ENCODE peak calls at places on chromosomes 4 and X, in five cellular contexts. G is fibroblast of mammary gland, D is Kasumi-1, Y is NAMALWA, N is GM20000. E is an unnamed sample.

GRCh38 chr4:155941085-155941484 is 12.6 kb downstream of the CTSO start:
- DNase-seq in G (no peak), D (no peak), Y (no peak), N (no peak), E (no peak)

GRCh38 chr4:4643306-4643705 is 101.5 kb upstream of the STX18 start:
- DNase-seq in G (no peak), D (no peak), Y (no peak), N (no peak), E (no peak)

GRCh38 chr4:182019148-182019652 is 224.0 kb upstream of the TENM3 start:
- DNase-seq in G (no peak), D (no peak), Y (no peak), N (peak; percentile 37), E (no peak)

GRCh38 chrX:13864264-13864663 is 47.4 kb upstream of the GPM6B start:
- DNase-seq in G (peak; percentile 79), D (no peak), Y (no peak), N (no peak), E (peak; percentile 8)

GRCh38 chrX:103586659-103587058 is 1.3 kb downstream of the TCEAL4 start:
- DNase-seq in G (no peak), D (no peak), Y (no peak), N (no peak), E (no peak)

GRCh38 chrX:42739258-42739657 is 38.7 kb downstream of the PPP1R2C start:
- DNase-seq in G (peak; percentile 39), D (peak; percentile 5), Y (peak; percentile 13), N (no peak), E (no peak)

GRCh38 chr4:59127748-59128147 is 2017.6 kb upstream of the IGFBP7 start:
- DNase-seq in G (no peak), D (no peak), Y (no peak), N (no peak), E (no peak)

GRCh38 chrX:39950035-39950688 is 147.6 kb downstream of the BCOR start:
- DNase-seq in G (peak; percentile 23), D (no peak), Y (peak; percentile 5), N (no peak), E (peak; percentile 28)

GRCh38 chr4:57865264-57865663 is 755.1 kb upstream of the IGFBP7 start:
- DNase-seq in G (no peak), D (no peak), Y (no peak), N (peak; percentile 4), E (no peak)

GRCh38 chr4:39166670-39167069 is 15.7 kb upstream of the WDR19 start:
- DNase-seq in G (no peak), D (no peak), Y (peak; percentile 91), N (no peak), E (no peak)

GRCh38 chr4:25527044-25527443 is 128.6 kb upstream of the SLC34A2 start:
- DNase-seq in G (peak; percentile 2), D (no peak), Y (no peak), N (no peak), E (peak; percentile 17)

GRCh38 chr4:151302432-151302831 is 23.0 kb downstream of the SH3D19 start:
- DNase-seq in G (peak; percentile 33), D (no peak), Y (no peak), N (no peak), E (peak; percentile 67)

GRCh38 chr4:183326853-183327252 is 4.6 kb upstream of the CLDN24 start:
- DNase-seq in G (peak; percentile 34), D (no peak), Y (no peak), N (no peak), E (no peak)

GRCh38 chr4:140789752-140790151 is 33.6 kb upstream of the TBC1D9 start:
- DNase-seq in G (peak; percentile 44), D (no peak), Y (no peak), N (no peak), E (peak; percentile 15)

GRCh38 chr4:39043697-39044363 is 11.6 kb upstream of the TMEM156 start:
- DNase-seq in G (peak; percentile 33), D (no peak), Y (peak; percentile 81), N (peak; percentile 41), E (peak; percentile 75)

GRCh38 chr4:188372051-188372450 is 232.8 kb downstream of the TRIML1 start:
- DNase-seq in G (peak; percentile 49), D (no peak), Y (no peak), N (no peak), E (peak; percentile 58)

GRCh38 chr4:48033825-48034413 is 17.3 kb downstream of the NIPAL1 start:
- DNase-seq in G (peak; percentile 16), D (peak; percentile 75), Y (peak; percentile 84), N (no peak), E (peak; percentile 49)

GRCh38 chr4:26020896-26021295 is 106.9 kb downstream of the SMIM20 start:
- DNase-seq in G (peak; percentile 80), D (no peak), Y (no peak), N (no peak), E (peak; percentile 92)

GRCh38 chrX:17081535-17081934 is 135.1 kb downstream of the REPS2 start:
- DNase-seq in G (no peak), D (no peak), Y (no peak), N (no peak), E (peak; percentile 8)

GRCh38 chr4:106365613-106366012 is 3.0 kb downstream of the GIMD1 start:
- DNase-seq in G (peak; percentile 92), D (peak; percentile 67), Y (no peak), N (no peak), E (peak; percentile 93)

GRCh38 chr4:76950052-76950845 is 697 bp downstream of the SEPTIN11 start:
- DNase-seq in G (peak; percentile 48), D (peak; percentile 23), Y (peak; percentile 55), N (peak; percentile 61), E (peak; percentile 52)

GRCh38 chr4:7806080-7806630 is 133.5 kb downstream of the AFAP1 start:
- DNase-seq in G (peak; percentile 63), D (no peak), Y (no peak), N (no peak), E (no peak)

GRCh38 chr4:14155803-14156202 is 528.3 kb upstream of the BOD1L1 start:
- DNase-seq in G (no peak), D (no peak), Y (no peak), N (no peak), E (no peak)

GRCh38 chrX:1151378-1152077 is 60.9 kb downstream of the CRLF2 start:
- DNase-seq in G (no peak), D (no peak), Y (no peak), N (no peak), E (no peak)